ENCODE peak calls at places on chromosomes 4 and X, in ten cellular contexts. X is mesothelial cell of epicardium; W is tibial artery; D is CD4-positive, alpha-beta memory T cell; B is central memory CD4-positive, alpha-beta T cell; I is stimulated activated CD4-positive, alpha-beta T cell treated with anti-CD3 and anti-CD28 coated beads, TNF-alpha, amount 100 ng/mL, for 24 hours; S is NCI-H1092; H is naive thymus-derived CD8-positive, alpha-beta T cell; F is GM23248; A is lower lobe of right lung. Z is an unnamed sample.

GRCh38 chrX:44767308-44767707 is 76.5 kb upstream of the DUSP21 start:
- DNase-seq in X (no peak), W (no peak), D (no peak), B (no peak), I (no peak), S (no peak), H (no peak), F (no peak), A (no peak), Z (no peak)

GRCh38 chr4:52704676-52705075 is 45.6 kb upstream of the USP46 start:
- DNase-seq in X (no peak), W (no peak), D (no peak), B (no peak), I (no peak), S (no peak), H (no peak), F (no peak), A (no peak), Z (no peak)

GRCh38 chr4:67593741-67594175 is 35.2 kb downstream of the STAP1 start:
- DNase-seq in X (no peak), W (no peak), D (no peak), B (no peak), I (no peak), S (no peak), H (no peak), F (peak), A (no peak), Z (no peak)

GRCh38 chrX:72057844-72058243 is 73.9 kb downstream of the RTL5 start:
- DNase-seq in X (no peak), W (no peak), D (no peak), B (no peak), I (no peak), S (no peak), H (no peak), F (no peak), A (no peak), Z (no peak)

GRCh38 chr4:152045397-152045780 is 284.6 kb upstream of the GATB start:
- DNase-seq in X (no peak), W (no peak), D (no peak), B (no peak), I (no peak), S (no peak), H (no peak), F (no peak), A (no peak), Z (no peak)

GRCh38 chrX:30713061-30713525 is 59.9 kb downstream of the GK start:
- DNase-seq in X (peak), W (peak), D (peak), B (peak), I (no peak), S (peak), H (no peak), F (peak), A (peak), Z (peak)

GRCh38 chr4:112552668-112553067 is 36.7 kb upstream of the NEUROG2 start:
- DNase-seq in X (no peak), W (no peak), D (no peak), B (no peak), I (no peak), S (no peak), H (no peak), F (peak), A (no peak), Z (no peak)

GRCh38 chr4:30116401-30116800 is 603.8 kb upstream of the PCDH7 start:
- DNase-seq in X (no peak), W (no peak), D (no peak), B (no peak), I (no peak), S (no peak), H (no peak), F (no peak), A (no peak), Z (no peak)

GRCh38 chrX:134484039-134484438 is 24.1 kb downstream of the HPRT1 start:
- DNase-seq in X (no peak), W (no peak), D (peak), B (peak), I (no peak), S (peak), H (no peak), F (peak), A (no peak), Z (no peak)

GRCh38 chr4:1027916-1028240 is 16.5 kb downstream of the FGFRL1 start:
- DNase-seq in X (no peak), W (no peak), D (no peak), B (no peak), I (no peak), S (no peak), H (no peak), F (no peak), A (no peak), Z (no peak)

GRCh38 chrX:56268888-56269287 is 36.7 kb downstream of the KLF8 start:
- DNase-seq in X (no peak), W (no peak), D (no peak), B (no peak), I (no peak), S (no peak), H (no peak), F (no peak), A (no peak), Z (no peak)

GRCh38 chr4:78002260-78002659 is 54.9 kb upstream of the FRAS1 start:
- DNase-seq in X (no peak), W (no peak), D (no peak), B (no peak), I (no peak), S (no peak), H (no peak), F (no peak), A (no peak), Z (no peak)

GRCh38 chr4:67776746-67777145 is 22.6 kb upstream of the GNRHR start:
- DNase-seq in X (no peak), W (no peak), D (no peak), B (no peak), I (no peak), S (no peak), H (no peak), F (no peak), A (no peak), Z (no peak)

GRCh38 chr4:128549636-128550035 is 259.9 kb upstream of the JADE1 start:
- DNase-seq in X (no peak), W (no peak), D (no peak), B (no peak), I (no peak), S (no peak), H (no peak), F (no peak), A (no peak), Z (no peak)

GRCh38 chr4:54794033-54794432 is 136.3 kb downstream of the KIT start:
- DNase-seq in X (no peak), W (no peak), D (peak), B (no peak), I (no peak), S (no peak), H (no peak), F (no peak), A (no peak), Z (no peak)

GRCh38 chrX:120485562-120486520 is 16.7 kb upstream of the LAMP2 start:
- DNase-seq in X (peak), W (peak), D (peak), B (peak), I (peak), S (peak), H (peak), F (peak), A (peak), Z (peak)

GRCh38 chr4:87916636-87917035 is 58.9 kb upstream of the SPP1 start:
- DNase-seq in X (no peak), W (no peak), D (no peak), B (no peak), I (no peak), S (no peak), H (no peak), F (no peak), A (no peak), Z (no peak)

GRCh38 chrX:54427837-54428424 is 12.3 kb upstream of the TSR2 start:
- DNase-seq in X (no peak), W (no peak), D (no peak), B (no peak), I (no peak), S (no peak), H (no peak), F (no peak), A (no peak), Z (no peak)

GRCh38 chrX:68833855-68834331 is 5.1 kb downstream of the EFNB1 start:
- DNase-seq in X (peak), W (no peak), D (no peak), B (no peak), I (no peak), S (no peak), H (no peak), F (no peak), A (no peak), Z (no peak)

GRCh38 chr4:30461218-30461617 is 259.0 kb upstream of the PCDH7 start:
- DNase-seq in X (no peak), W (no peak), D (no peak), B (no peak), I (no peak), S (no peak), H (no peak), F (no peak), A (no peak), Z (no peak)

GRCh38 chr4:184792950-184793555 is 32.7 kb downstream of the ACSL1 start:
- DNase-seq in X (no peak), W (no peak), D (no peak), B (no peak), I (peak), S (no peak), H (no peak), F (peak), A (peak), Z (no peak)

GRCh38 chr4:8373973-8374545 is 66.5 kb downstream of the ACOX3 start:
- DNase-seq in X (no peak), W (no peak), D (no peak), B (no peak), I (no peak), S (no peak), H (peak), F (no peak), A (peak), Z (no peak)

GRCh38 chrX:154366666-154367055 is 7.8 kb downstream of the FLNA start:
- DNase-seq in X (no peak), W (peak), D (no peak), B (no peak), I (no peak), S (no peak), H (no peak), F (peak), A (no peak), Z (peak)

GRCh38 chrX:135596495-135596894 is 76.0 kb downstream of the INTS6L start:
- DNase-seq in X (peak), W (peak), D (peak), B (peak), I (peak), S (peak), H (peak), F (peak), A (peak), Z (peak)

Z was measured in left ventricle myocardium inferior.